ENCODE peak calls at places on chromosomes 16 and 17, in nine cellular contexts. One of them, this sample, is unnamed.

GRCh38 chr16:74888227-74888862 is 96.6 kb downstream of the WDR59 start:
- DNase-seq in psoas muscle: no peak
- DNase-seq in esophagus squamous epithelium: no peak
- DNase-seq in cardiac muscle cell: no peak
- DNase-seq in tibial nerve: no peak
- DNase-seq in cardiac fibroblast: no peak
- DNase-seq in IMR-90: no peak
- DNase-seq in CD8-positive, alpha-beta T cell: no peak
- DNase-seq in ovary: no peak
- DNase-seq in this sample: no peak

GRCh38 chr16:23317266-23317661 is 15.2 kb downstream of the SCNN1B start:
- DNase-seq in psoas muscle: no peak
- DNase-seq in cardiac muscle cell: peak
- DNase-seq in CD8-positive, alpha-beta T cell: no peak
- DNase-seq in IMR-90: no peak
- DNase-seq in tibial nerve: no peak
- DNase-seq in esophagus squamous epithelium: no peak
- DNase-seq in ovary: no peak
- DNase-seq in cardiac fibroblast: no peak
- DNase-seq in this sample: no peak

GRCh38 chr16:86221085-86221484 is 289.2 kb upstream of the FOXF1 start:
- DNase-seq in cardiac fibroblast: peak
- DNase-seq in cardiac muscle cell: no peak
- DNase-seq in ovary: no peak
- DNase-seq in esophagus squamous epithelium: no peak
- DNase-seq in CD8-positive, alpha-beta T cell: no peak
- DNase-seq in psoas muscle: no peak
- DNase-seq in IMR-90: peak
- DNase-seq in tibial nerve: no peak
- DNase-seq in this sample: peak

GRCh38 chr16:89198417-89199240 is 1.7 kb downstream of the SLC22A31 start:
- DNase-seq in psoas muscle: no peak
- DNase-seq in cardiac fibroblast: no peak
- DNase-seq in esophagus squamous epithelium: no peak
- DNase-seq in cardiac muscle cell: no peak
- DNase-seq in tibial nerve: no peak
- DNase-seq in ovary: no peak
- DNase-seq in IMR-90: no peak
- DNase-seq in CD8-positive, alpha-beta T cell: no peak
- DNase-seq in this sample: no peak

GRCh38 chr17:39404542-39405378 is 3.3 kb upstream of the FBXL20 start:
- DNase-seq in ovary: no peak
- DNase-seq in IMR-90: peak
- DNase-seq in psoas muscle: no peak
- DNase-seq in cardiac fibroblast: peak
- DNase-seq in esophagus squamous epithelium: no peak
- DNase-seq in cardiac muscle cell: no peak
- DNase-seq in CD8-positive, alpha-beta T cell: no peak
- DNase-seq in tibial nerve: no peak
- DNase-seq in this sample: peak

GRCh38 chr17:70123193-70123592 is 46.1 kb upstream of the KCNJ2 start:
- DNase-seq in IMR-90: peak
- DNase-seq in cardiac fibroblast: no peak
- DNase-seq in esophagus squamous epithelium: no peak
- DNase-seq in tibial nerve: no peak
- DNase-seq in psoas muscle: no peak
- DNase-seq in ovary: no peak
- DNase-seq in cardiac muscle cell: no peak
- DNase-seq in CD8-positive, alpha-beta T cell: no peak
- DNase-seq in this sample: no peak

GRCh38 chr16:81060576-81061306 is 16.3 kb downstream of the C16orf46 start:
- DNase-seq in cardiac fibroblast: no peak
- DNase-seq in cardiac muscle cell: no peak
- DNase-seq in tibial nerve: no peak
- DNase-seq in psoas muscle: no peak
- DNase-seq in CD8-positive, alpha-beta T cell: no peak
- DNase-seq in ovary: no peak
- DNase-seq in esophagus squamous epithelium: no peak
- DNase-seq in IMR-90: no peak
- DNase-seq in this sample: no peak

GRCh38 chr16:22035094-22035675 is 27.3 kb downstream of the MOSMO start:
- DNase-seq in ovary: no peak
- DNase-seq in esophagus squamous epithelium: no peak
- DNase-seq in cardiac fibroblast: peak
- DNase-seq in CD8-positive, alpha-beta T cell: no peak
- DNase-seq in cardiac muscle cell: peak
- DNase-seq in tibial nerve: no peak
- DNase-seq in psoas muscle: no peak
- DNase-seq in IMR-90: no peak
- DNase-seq in this sample: no peak

GRCh38 chr17:43524945-43525575 is 21.1 kb downstream of the ETV4 start:
- DNase-seq in cardiac fibroblast: peak
- DNase-seq in psoas muscle: no peak
- DNase-seq in esophagus squamous epithelium: no peak
- DNase-seq in IMR-90: peak
- DNase-seq in cardiac muscle cell: no peak
- DNase-seq in CD8-positive, alpha-beta T cell: no peak
- DNase-seq in ovary: no peak
- DNase-seq in tibial nerve: no peak
- DNase-seq in this sample: peak

GRCh38 chr16:85616608-85617311 is 3.6 kb downstream of the GSE1 start:
- DNase-seq in IMR-90: no peak
- DNase-seq in CD8-positive, alpha-beta T cell: no peak
- DNase-seq in cardiac fibroblast: no peak
- DNase-seq in ovary: no peak
- DNase-seq in tibial nerve: no peak
- DNase-seq in esophagus squamous epithelium: peak
- DNase-seq in cardiac muscle cell: no peak
- DNase-seq in psoas muscle: no peak
- DNase-seq in this sample: no peak

GRCh38 chr17:77049440-77049839 is 91.3 kb upstream of the SEC14L1 start:
- DNase-seq in IMR-90: no peak
- DNase-seq in esophagus squamous epithelium: no peak
- DNase-seq in ovary: no peak
- DNase-seq in tibial nerve: no peak
- DNase-seq in psoas muscle: no peak
- DNase-seq in CD8-positive, alpha-beta T cell: no peak
- DNase-seq in cardiac fibroblast: no peak
- DNase-seq in cardiac muscle cell: peak
- DNase-seq in this sample: no peak

GRCh38 chr16:85310868-85311585 is 198.8 kb upstream of the CIBAR2 start:
- DNase-seq in esophagus squamous epithelium: no peak
- DNase-seq in cardiac fibroblast: no peak
- DNase-seq in CD8-positive, alpha-beta T cell: peak
- DNase-seq in IMR-90: no peak
- DNase-seq in ovary: no peak
- DNase-seq in cardiac muscle cell: peak
- DNase-seq in psoas muscle: no peak
- DNase-seq in tibial nerve: no peak
- DNase-seq in this sample: no peak

GRCh38 chr17:74954115-74954514 is 18.4 kb downstream of the OTOP3 start:
- DNase-seq in psoas muscle: no peak
- DNase-seq in ovary: no peak
- DNase-seq in cardiac muscle cell: no peak
- DNase-seq in IMR-90: no peak
- DNase-seq in cardiac fibroblast: no peak
- DNase-seq in tibial nerve: no peak
- DNase-seq in esophagus squamous epithelium: no peak
- DNase-seq in CD8-positive, alpha-beta T cell: no peak
- DNase-seq in this sample: no peak

GRCh38 chr16:349211-349610 is 3.3 kb downstream of the AXIN1 start:
- DNase-seq in psoas muscle: no peak
- DNase-seq in CD8-positive, alpha-beta T cell: no peak
- DNase-seq in tibial nerve: no peak
- DNase-seq in cardiac fibroblast: no peak
- DNase-seq in cardiac muscle cell: no peak
- DNase-seq in esophagus squamous epithelium: no peak
- DNase-seq in IMR-90: no peak
- DNase-seq in ovary: no peak
- DNase-seq in this sample: no peak

GRCh38 chr17:61579961-61580360 is 11.1 kb downstream of the NACA2 start:
- DNase-seq in tibial nerve: no peak
- DNase-seq in CD8-positive, alpha-beta T cell: no peak
- DNase-seq in ovary: no peak
- DNase-seq in IMR-90: peak
- DNase-seq in psoas muscle: no peak
- DNase-seq in esophagus squamous epithelium: no peak
- DNase-seq in cardiac muscle cell: no peak
- DNase-seq in cardiac fibroblast: no peak
- DNase-seq in this sample: no peak

GRCh38 chr16:12502671-12503070 is 301.0 kb downstream of the CPPED1 start:
- DNase-seq in IMR-90: no peak
- DNase-seq in psoas muscle: no peak
- DNase-seq in ovary: no peak
- DNase-seq in esophagus squamous epithelium: no peak
- DNase-seq in tibial nerve: no peak
- DNase-seq in cardiac muscle cell: no peak
- DNase-seq in CD8-positive, alpha-beta T cell: no peak
- DNase-seq in cardiac fibroblast: no peak
- DNase-seq in this sample: no peak

GRCh38 chr17:80584171-80584905 is 39.7 kb downstream of the RPTOR start:
- DNase-seq in tibial nerve: no peak
- DNase-seq in esophagus squamous epithelium: no peak
- DNase-seq in cardiac muscle cell: no peak
- DNase-seq in ovary: no peak
- DNase-seq in IMR-90: peak
- DNase-seq in CD8-positive, alpha-beta T cell: no peak
- DNase-seq in cardiac fibroblast: no peak
- DNase-seq in psoas muscle: no peak
- DNase-seq in this sample: peak

GRCh38 chr16:72927199-72928088 is 120.5 kb downstream of the ZFHX3 start:
- DNase-seq in cardiac fibroblast: peak
- DNase-seq in ovary: no peak
- DNase-seq in esophagus squamous epithelium: no peak
- DNase-seq in IMR-90: peak
- DNase-seq in psoas muscle: no peak
- DNase-seq in CD8-positive, alpha-beta T cell: no peak
- DNase-seq in cardiac muscle cell: no peak
- DNase-seq in tibial nerve: no peak
- DNase-seq in this sample: peak

GRCh38 chr17:63621684-63622570 is at the start of gene MAP3K3:
- DNase-seq in tibial nerve: peak
- DNase-seq in CD8-positive, alpha-beta T cell: peak
- DNase-seq in cardiac muscle cell: peak
- DNase-seq in ovary: peak
- DNase-seq in esophagus squamous epithelium: peak
- DNase-seq in IMR-90: peak
- DNase-seq in cardiac fibroblast: peak
- DNase-seq in psoas muscle: peak
- DNase-seq in this sample: peak
- TF ChIP-seq CTCF in tibial nerve: peak
- TF ChIP-seq CTCF in CD8-positive, alpha-beta T cell: no peak
- TF ChIP-seq CTCF in cardiac muscle cell: peak
- TF ChIP-seq CTCF in ovary: no peak
- TF ChIP-seq CTCF in esophagus squamous epithelium: no peak
- TF ChIP-seq CTCF in IMR-90: peak
- TF ChIP-seq CTCF in cardiac fibroblast: no peak
- TF ChIP-seq CTCF in psoas muscle: peak
- TF ChIP-seq CTCF in this sample: peak

GRCh38 chr17:37791985-37792384 is 47.1 kb upstream of the HNF1B start:
- DNase-seq in esophagus squamous epithelium: no peak
- DNase-seq in IMR-90: no peak
- DNase-seq in psoas muscle: no peak
- DNase-seq in ovary: no peak
- DNase-seq in cardiac fibroblast: no peak
- DNase-seq in tibial nerve: no peak
- DNase-seq in CD8-positive, alpha-beta T cell: no peak
- DNase-seq in cardiac muscle cell: no peak
- DNase-seq in this sample: no peak
- H3K4me3 ChIP-seq in esophagus squamous epithelium: no peak
- H3K4me3 ChIP-seq in IMR-90: no peak
- H3K4me3 ChIP-seq in psoas muscle: no peak
- H3K4me3 ChIP-seq in ovary: no peak
- H3K4me3 ChIP-seq in cardiac fibroblast: no peak
- H3K4me3 ChIP-seq in tibial nerve: no peak
- H3K4me3 ChIP-seq in CD8-positive, alpha-beta T cell: no peak
- H3K4me3 ChIP-seq in cardiac muscle cell: no peak
- H3K4me3 ChIP-seq in this sample: no peak

GRCh38 chr16:71425746-71426068 is 16.1 kb downstream of the TLE7 start:
- DNase-seq in psoas muscle: no peak
- DNase-seq in IMR-90: no peak
- DNase-seq in ovary: no peak
- DNase-seq in cardiac fibroblast: no peak
- DNase-seq in esophagus squamous epithelium: no peak
- DNase-seq in CD8-positive, alpha-beta T cell: no peak
- DNase-seq in cardiac muscle cell: no peak
- DNase-seq in tibial nerve: no peak
- DNase-seq in this sample: no peak

GRCh38 chr16:71423016-71423415 is 18.8 kb downstream of the TLE7 start:
- DNase-seq in esophagus squamous epithelium: no peak
- DNase-seq in CD8-positive, alpha-beta T cell: no peak
- DNase-seq in cardiac muscle cell: no peak
- DNase-seq in psoas muscle: no peak
- DNase-seq in tibial nerve: no peak
- DNase-seq in cardiac fibroblast: no peak
- DNase-seq in IMR-90: no peak
- DNase-seq in ovary: no peak
- DNase-seq in this sample: no peak

GRCh38 chr16:71424626-71425025 is 17.2 kb downstream of the TLE7 start:
- DNase-seq in cardiac muscle cell: no peak
- DNase-seq in esophagus squamous epithelium: no peak
- DNase-seq in tibial nerve: no peak
- DNase-seq in cardiac fibroblast: no peak
- DNase-seq in IMR-90: no peak
- DNase-seq in CD8-positive, alpha-beta T cell: no peak
- DNase-seq in ovary: no peak
- DNase-seq in psoas muscle: no peak
- DNase-seq in this sample: no peak

GRCh38 chr16:71423865-71424264 is 18.0 kb downstream of the TLE7 start:
- DNase-seq in CD8-positive, alpha-beta T cell: no peak
- DNase-seq in cardiac fibroblast: no peak
- DNase-seq in IMR-90: no peak
- DNase-seq in esophagus squamous epithelium: no peak
- DNase-seq in cardiac muscle cell: no peak
- DNase-seq in ovary: no peak
- DNase-seq in tibial nerve: no peak
- DNase-seq in psoas muscle: no peak
- DNase-seq in this sample: no peak

DNA sequence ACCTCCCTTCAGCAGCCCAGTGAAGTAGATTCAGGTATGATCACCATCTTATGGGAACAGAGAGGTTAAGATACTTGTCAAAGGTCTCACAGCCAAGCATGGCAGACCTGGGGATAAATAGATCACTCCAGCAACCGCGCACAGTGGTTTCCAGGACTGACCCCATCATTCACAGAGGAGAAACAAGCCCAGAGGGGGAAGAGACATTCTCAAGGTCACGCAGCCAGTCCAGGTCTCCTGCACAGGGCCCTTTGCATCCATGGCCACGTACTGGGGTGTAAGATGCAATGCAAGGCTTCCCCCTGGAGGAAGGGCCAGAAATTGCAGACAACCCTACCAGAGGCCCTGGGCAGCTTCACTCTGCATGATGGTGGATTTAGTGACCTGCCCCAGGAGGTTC is 19.9 kb downstream of the TLE7 start:
- DNase-seq in cardiac fibroblast: no peak
- DNase-seq in psoas muscle: no peak
- DNase-seq in IMR-90: no peak
- DNase-seq in tibial nerve: no peak
- DNase-seq in esophagus squamous epithelium: no peak
- DNase-seq in cardiac muscle cell: peak
- DNase-seq in CD8-positive, alpha-beta T cell: peak
- DNase-seq in ovary: no peak
- DNase-seq in this sample: no peak
- TF ChIP-seq CTCF in cardiac fibroblast: peak
- TF ChIP-seq CTCF in psoas muscle: no peak
- TF ChIP-seq CTCF in IMR-90: peak
- TF ChIP-seq CTCF in tibial nerve: no peak
- TF ChIP-seq CTCF in esophagus squamous epithelium: no peak
- TF ChIP-seq CTCF in cardiac muscle cell: peak
- TF ChIP-seq CTCF in CD8-positive, alpha-beta T cell: peak
- TF ChIP-seq CTCF in ovary: no peak
- TF ChIP-seq CTCF in this sample: peak

GRCh38 chr16:87492241-87492635 is 586 bp downstream of the ZCCHC14 start:
- DNase-seq in IMR-90: no peak
- DNase-seq in cardiac fibroblast: no peak
- DNase-seq in ovary: no peak
- DNase-seq in esophagus squamous epithelium: no peak
- DNase-seq in psoas muscle: no peak
- DNase-seq in cardiac muscle cell: no peak
- DNase-seq in CD8-positive, alpha-beta T cell: no peak
- DNase-seq in tibial nerve: no peak
- DNase-seq in this sample: no peak
- H3K4me3 ChIP-seq in IMR-90: peak
- H3K4me3 ChIP-seq in cardiac fibroblast: peak
- H3K4me3 ChIP-seq in ovary: peak
- H3K4me3 ChIP-seq in esophagus squamous epithelium: peak
- H3K4me3 ChIP-seq in psoas muscle: peak
- H3K4me3 ChIP-seq in cardiac muscle cell: peak
- H3K4me3 ChIP-seq in CD8-positive, alpha-beta T cell: no peak
- H3K4me3 ChIP-seq in tibial nerve: peak
- H3K4me3 ChIP-seq in this sample: peak